ENCODE peak calls at places on chromosomes 13 and 19, in seven cellular contexts. D is left ventricle myocardium inferior, T is HT-29, Z is ELR, M is EH, U is Panc1, S is Right ventricle myocardium superior. B is an unnamed sample.

GRCh38 chr13:46622918-46623256 is 69.9 kb downstream of the LRCH1 start:
- DNase-seq in Z (peak), S (peak), M (peak), U (no peak), D (peak), T (no peak), B (peak)

GRCh38 chr19:2533072-2533425 is 57.1 kb downstream of the GADD45B start:
- DNase-seq in T (no peak), M (no peak), U (no peak), D (no peak), Z (no peak), S (no peak), B (no peak)

GRCh38 chr13:25232937-25233515 is 54.3 kb downstream of the MTMR6 start:
- DNase-seq in S (no peak), U (no peak), Z (peak), T (peak), D (no peak), M (peak), B (no peak)

GRCh38 chr13:112464720-112465119 is 88.6 kb downstream of the SPACA7 start:
- DNase-seq in S (no peak), M (no peak), U (no peak), Z (no peak), T (no peak), D (no peak), B (no peak)

GRCh38 chr13:34522818-34523217 is 419.3 kb upstream of the NBEA start:
- DNase-seq in U (no peak), M (peak), D (no peak), T (no peak), S (no peak), Z (no peak), B (no peak)

GRCh38 chr13:40961224-40961623 is 57.9 kb downstream of the ELF1 start:
- DNase-seq in T (no peak), Z (no peak), M (no peak), U (no peak), D (no peak), S (no peak), B (no peak)

GRCh38 chr19:805161-805561 is 7.9 kb downstream of the PTBP1 start:
- DNase-seq in T (no peak), D (no peak), Z (no peak), S (no peak), U (no peak), M (no peak), B (no peak)

GRCh38 chr13:80224468-80224867 is 116.5 kb downstream of the SPRY2 start:
- DNase-seq in M (peak), S (no peak), D (no peak), Z (peak), T (peak), U (no peak), B (no peak)

GRCh38 chr19:47729799-47730520 is 15.4 kb upstream of the NOP53 start:
- DNase-seq in T (peak), U (no peak), S (peak), M (no peak), Z (peak), D (peak), B (peak)

GRCh38 chr13:109699628-109700071 is 86.7 kb downstream of the IRS2 start:
- DNase-seq in T (no peak), S (no peak), U (no peak), D (no peak), Z (no peak), M (no peak), B (no peak)

GRCh38 chr19:1883784-1884183 is 1.5 kb downstream of the ABHD17A start:
- DNase-seq in Z (no peak), S (no peak), D (no peak), T (no peak), U (no peak), M (peak), B (no peak)

GRCh38 chr19:664913-665443 is 2.0 kb upstream of the RNF126 start:
- DNase-seq in M (peak), U (no peak), S (peak), D (peak), Z (peak), T (peak), B (no peak)

GRCh38 chr19:35459414-35460082 is 11.5 kb downstream of the FFAR2 start:
- DNase-seq in M (no peak), S (peak), U (no peak), Z (no peak), D (peak), T (peak), B (no peak)

GRCh38 chr13:23020246-23020843 is 160.4 kb upstream of the SGCG start:
- DNase-seq in T (peak), D (no peak), U (peak), M (peak), S (no peak), Z (peak), B (no peak)

GRCh38 chr13:104086205-104086604 is 1020.0 kb upstream of the SLC10A2 start:
- DNase-seq in D (no peak), Z (no peak), S (no peak), T (no peak), U (no peak), M (no peak), B (no peak)

GRCh38 chr19:6692027-6692426 is 22.1 kb upstream of the TNFSF14 start:
- DNase-seq in U (no peak), S (no peak), T (no peak), D (no peak), M (no peak), Z (no peak), B (no peak)

GRCh38 chr13:46392967-46393366 is 5.9 kb upstream of the RUBCNL start:
- DNase-seq in T (no peak), U (no peak), M (no peak), S (no peak), D (no peak), Z (no peak), B (no peak)

GRCh38 chr13:113332615-113333014 is 31.3 kb downstream of the GRTP1 start:
- DNase-seq in D (no peak), S (peak), Z (no peak), U (no peak), T (no peak), M (no peak), B (no peak)

GRCh38 chr13:106573279-106573831 is 5.4 kb upstream of the ARGLU1 start:
- DNase-seq in Z (no peak), T (no peak), U (no peak), D (no peak), M (peak), S (no peak), B (no peak)

GRCh38 chr13:76890036-76890435 is 3.8 kb upstream of the KCTD12 start:
- DNase-seq in M (no peak), Z (peak), U (no peak), T (no peak), S (no peak), D (no peak), B (no peak)

GRCh38 chr19:31269425-31270127 is 79.7 kb downstream of the TSHZ3 start:
- DNase-seq in Z (peak), T (no peak), S (no peak), D (no peak), U (no peak), M (no peak), B (no peak)

GRCh38 chr13:106772202-106772601 is 204.3 kb upstream of the ARGLU1 start:
- DNase-seq in T (no peak), M (no peak), Z (no peak), S (no peak), U (no peak), D (no peak), B (no peak)

GRCh38 chr13:35309711-35310110 is 166.8 kb downstream of the MAB21L1 start:
- DNase-seq in M (no peak), T (no peak), Z (no peak), U (no peak), D (no peak), S (no peak), B (no peak)

GRCh38 chr19:42153606-42154405 is 21.6 kb upstream of the POU2F2 start:
- DNase-seq in T (no peak), D (no peak), S (no peak), Z (no peak), U (no peak), M (no peak), B (no peak)

GRCh38 chr13:94711561-94712286 is 621 bp downstream of the SOX21 start:
- DNase-seq in U (no peak), T (no peak), S (no peak), M (peak), Z (peak), D (no peak), B (no peak)

GRCh38 chr13:30192320-30193093 is 114.8 kb downstream of the KATNAL1 start:
- DNase-seq in M (peak), T (no peak), Z (no peak), U (no peak), S (no peak), D (no peak), B (no peak)